ENCODE peak calls at places on chromosomes 12 and 14, in ten cellular contexts. R, E, G, V, H, P, W, L, T and Y are unnamed samples.

GRCh38 chr12:74285773-74286172 is 251.9 kb upstream of the ATXN7L3B start:
- DNase-seq in R (no peak), E (no peak), G (no peak), V (no peak), H (no peak), P (no peak), W (no peak), L (no peak), T (no peak), Y (no peak)

GRCh38 chr12:17802657-17803641 is 287.0 kb downstream of the RERGL start:
- DNase-seq in R (no peak), E (no peak), G (no peak), V (no peak), H (no peak), P (no peak), W (no peak), L (peak), T (no peak), Y (no peak)

GRCh38 chr12:114405449-114406271 is at the start of gene TBX5:
- DNase-seq in R (no peak), E (no peak), G (no peak), V (no peak), H (no peak), P (no peak), W (peak), L (no peak), T (no peak), Y (no peak)

GRCh38 chr12:68612245-68612644 is 1.5 kb downstream of the RAP1B start:
- DNase-seq in R (peak), E (no peak), G (peak), V (no peak), H (no peak), P (peak), W (peak), L (peak), T (no peak), Y (no peak)

GRCh38 chr12:123599721-123600120 is 2.2 kb upstream of the DDX55 start:
- DNase-seq in R (no peak), E (no peak), G (no peak), V (no peak), H (no peak), P (no peak), W (no peak), L (no peak), T (no peak), Y (no peak)

GRCh38 chr14:74524076-74524812 is 30.7 kb downstream of the ISCA2 start:
- DNase-seq in R (no peak), E (no peak), G (peak), V (no peak), H (no peak), P (no peak), W (no peak), L (no peak), T (no peak), Y (no peak)

GRCh38 chr12:51262758-51263177 is 7.4 kb downstream of the SMAGP start:
- DNase-seq in R (peak), E (no peak), G (peak), V (peak), H (peak), P (peak), W (peak), L (peak), T (no peak), Y (peak)

GRCh38 chr12:104411826-104412626 is 44.7 kb upstream of the CHST11 start:
- DNase-seq in R (no peak), E (no peak), G (no peak), V (no peak), H (no peak), P (peak), W (no peak), L (no peak), T (no peak), Y (no peak)

GRCh38 chr14:104284107-104284592 is 145.8 kb downstream of the KIF26A start:
- DNase-seq in R (no peak), E (no peak), G (no peak), V (no peak), H (no peak), P (no peak), W (no peak), L (no peak), T (no peak), Y (no peak)

GRCh38 chr12:8849785-8850184 is 27.4 kb downstream of the A2ML1 start:
- DNase-seq in R (no peak), E (no peak), G (no peak), V (no peak), H (no peak), P (no peak), W (no peak), L (no peak), T (no peak), Y (no peak)

GRCh38 chr14:83828406-83828805 is 1701.5 kb upstream of the FLRT2 start:
- DNase-seq in R (no peak), E (no peak), G (no peak), V (no peak), H (no peak), P (no peak), W (peak), L (no peak), T (no peak), Y (no peak)

GRCh38 chr14:41636492-41637392 is 30.1 kb downstream of the LRFN5 start:
- DNase-seq in R (no peak), E (no peak), G (peak), V (no peak), H (no peak), P (no peak), W (no peak), L (no peak), T (no peak), Y (no peak)

GRCh38 chr14:38197001-38197760 is 10.5 kb upstream of the SSTR1 start:
- DNase-seq in R (no peak), E (no peak), G (peak), V (peak), H (peak), P (no peak), W (peak), L (no peak), T (no peak), Y (no peak)

GRCh38 chr14:63852271-63852816 is 460 bp upstream of the SYNE2 start:
- DNase-seq in R (no peak), E (no peak), G (peak), V (no peak), H (no peak), P (peak), W (peak), L (no peak), T (no peak), Y (peak)

GRCh38 chr14:94593376-94593748 is 12.1 kb downstream of the SERPINA5 start:
- DNase-seq in R (no peak), E (no peak), G (no peak), V (no peak), H (no peak), P (no peak), W (no peak), L (no peak), T (no peak), Y (no peak)

GRCh38 chr12:111753144-111753881 is 13.4 kb upstream of the ALDH2 start:
- DNase-seq in R (no peak), E (no peak), G (peak), V (peak), H (peak), P (peak), W (peak), L (peak), T (no peak), Y (peak)

GRCh38 chr14:99982449-99983250 is 82.6 kb upstream of the EVL start:
- DNase-seq in R (peak), E (peak), G (peak), V (peak), H (peak), P (peak), W (peak), L (peak), T (no peak), Y (peak)

GRCh38 chr12:43113616-43114015 is 438.4 kb downstream of the ADAMTS20 start:
- DNase-seq in R (no peak), E (no peak), G (no peak), V (no peak), H (no peak), P (no peak), W (no peak), L (no peak), T (no peak), Y (no peak)

GRCh38 chr14:37591941-37592287 is 3.1 kb downstream of the FOXA1 start:
- DNase-seq in R (no peak), E (no peak), G (no peak), V (no peak), H (no peak), P (no peak), W (no peak), L (no peak), T (no peak), Y (no peak)

GRCh38 chr14:94144765-94145164 is 15.4 kb upstream of the IFI27L2 start:
- DNase-seq in R (no peak), E (no peak), G (no peak), V (peak), H (no peak), P (no peak), W (peak), L (no peak), T (no peak), Y (no peak)

GRCh38 chr14:96072746-96073145 is 33.6 kb downstream of the C14orf132 start:
- DNase-seq in R (no peak), E (no peak), G (no peak), V (no peak), H (no peak), P (no peak), W (no peak), L (no peak), T (no peak), Y (no peak)